ENCODE peak calls at places on chromosomes 12 and 14, in five cellular contexts. One of them, this sample, is unnamed.

GRCh38 chr12:56728139-56728861 is 3.2 kb upstream of the NACA start:
- DNase-seq in IMR-90: no peak
- DNase-seq in neuronal stem cell: no peak
- DNase-seq in mesenchymal stem cell: no peak
- DNase-seq in H1: no peak
- DNase-seq in this sample: no peak

GRCh38 chr12:46677749-46678148 is 148.0 kb downstream of the SLC38A4 start:
- DNase-seq in IMR-90: peak
- DNase-seq in neuronal stem cell: no peak
- DNase-seq in mesenchymal stem cell: peak
- DNase-seq in H1: no peak
- DNase-seq in this sample: no peak

GRCh38 chr12:21642707-21643389 is 14.8 kb downstream of the LDHB start:
- DNase-seq in IMR-90: peak
- DNase-seq in neuronal stem cell: no peak
- DNase-seq in mesenchymal stem cell: peak
- DNase-seq in H1: no peak
- DNase-seq in this sample: no peak

GRCh38 chr12:20432290-20432689 is 64.0 kb downstream of the PDE3A start:
- DNase-seq in IMR-90: no peak
- DNase-seq in neuronal stem cell: no peak
- DNase-seq in mesenchymal stem cell: no peak
- DNase-seq in H1: no peak
- DNase-seq in this sample: no peak

GRCh38 chr12:27999521-27999920 is 27.0 kb upstream of the PTHLH start:
- DNase-seq in IMR-90: peak
- DNase-seq in neuronal stem cell: no peak
- DNase-seq in mesenchymal stem cell: peak
- DNase-seq in H1: no peak
- DNase-seq in this sample: no peak

GRCh38 chr14:80669416-80669815 is 272.1 kb downstream of the CEP128 start:
- DNase-seq in IMR-90: peak
- DNase-seq in neuronal stem cell: no peak
- DNase-seq in mesenchymal stem cell: no peak
- DNase-seq in H1: no peak
- DNase-seq in this sample: no peak

GRCh38 chr12:50380761-50381325 is 15.6 kb downstream of the FAM186A start:
- DNase-seq in IMR-90: no peak
- DNase-seq in neuronal stem cell: no peak
- DNase-seq in mesenchymal stem cell: no peak
- DNase-seq in H1: peak
- DNase-seq in this sample: no peak

GRCh38 chr12:124311292-124312109 is 16.6 kb downstream of the RFLNA start:
- DNase-seq in IMR-90: no peak
- DNase-seq in neuronal stem cell: no peak
- DNase-seq in mesenchymal stem cell: no peak
- DNase-seq in H1: no peak
- DNase-seq in this sample: peak

GRCh38 chr12:27984275-27984674 is 11.7 kb upstream of the PTHLH start:
- DNase-seq in IMR-90: peak
- DNase-seq in neuronal stem cell: no peak
- DNase-seq in mesenchymal stem cell: peak
- DNase-seq in H1: no peak
- DNase-seq in this sample: no peak

GRCh38 chr12:44835641-44836379 is 40.3 kb downstream of the NELL2 start:
- DNase-seq in IMR-90: no peak
- DNase-seq in neuronal stem cell: no peak
- DNase-seq in mesenchymal stem cell: no peak
- DNase-seq in H1: no peak
- DNase-seq in this sample: no peak

GRCh38 chr14:59187802-59188460 is 536 bp upstream of the DAAM1 start:
- DNase-seq in IMR-90: no peak
- DNase-seq in neuronal stem cell: no peak
- DNase-seq in mesenchymal stem cell: no peak
- DNase-seq in H1: no peak
- DNase-seq in this sample: no peak

GRCh38 chr14:50035214-50035613 is 81.2 kb downstream of the VCPKMT start:
- DNase-seq in IMR-90: no peak
- DNase-seq in neuronal stem cell: no peak
- DNase-seq in mesenchymal stem cell: no peak
- DNase-seq in H1: no peak
- DNase-seq in this sample: no peak

GRCh38 chr12:24608637-24609285 is 340.1 kb downstream of the BCAT1 start:
- DNase-seq in IMR-90: peak
- DNase-seq in neuronal stem cell: no peak
- DNase-seq in mesenchymal stem cell: no peak
- DNase-seq in H1: no peak
- DNase-seq in this sample: no peak

GRCh38 chr12:58105225-58106119 is 164.1 kb downstream of the ATP23 start:
- DNase-seq in IMR-90: peak
- DNase-seq in neuronal stem cell: no peak
- DNase-seq in mesenchymal stem cell: peak
- DNase-seq in H1: no peak
- DNase-seq in this sample: no peak

GRCh38 chr14:93137864-93138263 is 22.1 kb upstream of the ITPK1 start:
- DNase-seq in IMR-90: peak
- DNase-seq in neuronal stem cell: no peak
- DNase-seq in mesenchymal stem cell: no peak
- DNase-seq in H1: no peak
- DNase-seq in this sample: peak

GRCh38 chr14:68998062-68998461 is 19.0 kb upstream of the ACTN1 start:
- DNase-seq in IMR-90: no peak
- DNase-seq in neuronal stem cell: no peak
- DNase-seq in mesenchymal stem cell: no peak
- DNase-seq in H1: no peak
- DNase-seq in this sample: no peak

GRCh38 chr14:27750096-27750495 is 1016.5 kb upstream of the FOXG1 start:
- DNase-seq in IMR-90: no peak
- DNase-seq in neuronal stem cell: no peak
- DNase-seq in mesenchymal stem cell: no peak
- DNase-seq in H1: no peak
- DNase-seq in this sample: no peak

GRCh38 chr12:123363743-123364531 is 710 bp downstream of the SBNO1 start:
- DNase-seq in IMR-90: no peak
- DNase-seq in neuronal stem cell: peak
- DNase-seq in mesenchymal stem cell: no peak
- DNase-seq in H1: peak
- DNase-seq in this sample: peak

GRCh38 chr12:131094831-131095805 is 141.4 kb downstream of the ADGRD1 start:
- DNase-seq in IMR-90: no peak
- DNase-seq in neuronal stem cell: no peak
- DNase-seq in mesenchymal stem cell: no peak
- DNase-seq in H1: no peak
- DNase-seq in this sample: peak

GRCh38 chr12:15631007-15631715 is 158.0 kb downstream of the EPS8 start:
- DNase-seq in IMR-90: no peak
- DNase-seq in neuronal stem cell: no peak
- DNase-seq in mesenchymal stem cell: no peak
- DNase-seq in H1: no peak
- DNase-seq in this sample: no peak

GRCh38 chr12:46693518-46693917 is 132.3 kb downstream of the SLC38A4 start:
- DNase-seq in IMR-90: no peak
- DNase-seq in neuronal stem cell: no peak
- DNase-seq in mesenchymal stem cell: no peak
- DNase-seq in H1: no peak
- DNase-seq in this sample: no peak

GRCh38 chr12:47652491-47653234 is 53.2 kb downstream of the RPAP3 start:
- DNase-seq in IMR-90: no peak
- DNase-seq in neuronal stem cell: no peak
- DNase-seq in mesenchymal stem cell: peak
- DNase-seq in H1: no peak
- DNase-seq in this sample: no peak

GRCh38 chr12:88639361-88639760 is 59.1 kb upstream of the KITLG start:
- DNase-seq in IMR-90: peak
- DNase-seq in neuronal stem cell: no peak
- DNase-seq in mesenchymal stem cell: peak
- DNase-seq in H1: no peak
- DNase-seq in this sample: no peak

GRCh38 chr14:100339757-100340453 is 16.8 kb downstream of the SLC25A47 start:
- DNase-seq in IMR-90: no peak
- DNase-seq in neuronal stem cell: no peak
- DNase-seq in mesenchymal stem cell: no peak
- DNase-seq in H1: no peak
- DNase-seq in this sample: no peak

GRCh38 chr12:1167784-1168183 is 176.8 kb downstream of the ERC1 start:
- DNase-seq in IMR-90: no peak
- DNase-seq in neuronal stem cell: no peak
- DNase-seq in mesenchymal stem cell: no peak
- DNase-seq in H1: no peak
- DNase-seq in this sample: no peak

GRCh38 chr12:1174659-1175058 is 183.6 kb downstream of the ERC1 start:
- DNase-seq in IMR-90: no peak
- DNase-seq in neuronal stem cell: no peak
- DNase-seq in mesenchymal stem cell: no peak
- DNase-seq in H1: no peak
- DNase-seq in this sample: no peak

GRCh38 chr12:1171657-1172056 is 180.6 kb downstream of the ERC1 start:
- DNase-seq in IMR-90: no peak
- DNase-seq in neuronal stem cell: peak
- DNase-seq in mesenchymal stem cell: peak
- DNase-seq in H1: no peak
- DNase-seq in this sample: no peak

GRCh38 chr12:1173806-1174617 is 183.0 kb downstream of the ERC1 start:
- DNase-seq in IMR-90: no peak
- DNase-seq in neuronal stem cell: no peak
- DNase-seq in mesenchymal stem cell: no peak
- DNase-seq in H1: no peak
- DNase-seq in this sample: no peak

DNA sequence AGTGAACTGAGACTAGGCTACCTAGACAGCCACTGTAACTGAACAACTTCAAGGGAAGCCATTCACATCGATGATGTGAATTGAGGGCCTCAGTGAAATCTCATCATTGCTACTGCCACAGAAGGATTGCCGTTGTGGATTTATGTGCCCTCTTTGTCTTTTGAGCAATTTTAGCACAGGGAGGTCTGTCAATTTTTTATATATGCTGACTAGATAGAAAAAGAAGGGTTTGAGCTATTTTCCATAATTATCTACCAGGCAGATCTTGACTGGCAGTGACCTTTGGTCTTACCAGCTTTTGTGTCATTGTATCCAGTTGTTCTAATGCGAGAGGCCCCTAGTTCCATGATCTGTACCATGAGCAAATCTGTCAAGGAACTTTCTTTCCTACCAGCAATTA is 179.4 kb downstream of the ERC1 start:
- DNase-seq in IMR-90: no peak
- DNase-seq in neuronal stem cell: no peak
- DNase-seq in mesenchymal stem cell: no peak
- DNase-seq in H1: no peak
- DNase-seq in this sample: no peak
- H3K14ac ChIP-seq in IMR-90: no peak
- H3K14ac ChIP-seq in neuronal stem cell: no peak
- H3K14ac ChIP-seq in mesenchymal stem cell: no peak
- H3K14ac ChIP-seq in H1: no peak
- H3K14ac ChIP-seq in this sample: no peak

DNA sequence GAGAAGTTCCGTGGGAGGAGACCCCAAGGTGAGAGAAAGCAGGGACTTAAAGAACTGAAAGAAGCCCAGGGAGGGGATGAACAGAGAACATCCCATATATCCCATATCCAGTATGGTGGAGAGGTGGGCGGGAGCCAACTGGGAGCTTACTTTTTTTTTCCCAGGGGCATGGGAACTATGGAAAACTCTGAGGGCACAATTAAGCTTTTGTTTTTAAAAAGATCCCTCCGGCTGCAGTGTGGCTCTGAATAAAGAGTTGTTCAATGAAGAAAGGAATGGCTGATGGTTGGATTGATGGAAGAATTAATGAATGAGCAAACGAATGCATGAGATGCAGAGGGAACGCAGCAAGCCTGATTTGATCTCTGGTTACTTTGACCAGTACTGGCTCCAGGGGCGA is 12.6 kb downstream of the NTF3 start:
- DNase-seq in IMR-90: no peak
- DNase-seq in neuronal stem cell: no peak
- DNase-seq in mesenchymal stem cell: no peak
- DNase-seq in H1: no peak
- DNase-seq in this sample: no peak
- H4K8ac ChIP-seq in IMR-90: no peak
- H4K8ac ChIP-seq in neuronal stem cell: no peak
- H4K8ac ChIP-seq in mesenchymal stem cell: no peak
- H4K8ac ChIP-seq in H1: no peak
- H4K8ac ChIP-seq in this sample: no peak

GRCh38 chr12:112967306-112967705 is 11.0 kb upstream of the OAS2 start:
- DNase-seq in IMR-90: no peak
- DNase-seq in neuronal stem cell: no peak
- DNase-seq in mesenchymal stem cell: no peak
- DNase-seq in H1: no peak
- DNase-seq in this sample: no peak

GRCh38 chr12:112970391-112970790 is 7.9 kb upstream of the OAS2 start:
- DNase-seq in IMR-90: no peak
- DNase-seq in neuronal stem cell: no peak
- DNase-seq in mesenchymal stem cell: no peak
- DNase-seq in H1: no peak
- DNase-seq in this sample: no peak

GRCh38 chr12:112971248-112971647 is 7.1 kb upstream of the OAS2 start:
- DNase-seq in IMR-90: peak
- DNase-seq in neuronal stem cell: no peak
- DNase-seq in mesenchymal stem cell: no peak
- DNase-seq in H1: no peak
- DNase-seq in this sample: no peak

GRCh38 chr12:112967858-112968257 is 10.5 kb upstream of the OAS2 start:
- DNase-seq in IMR-90: no peak
- DNase-seq in neuronal stem cell: no peak
- DNase-seq in mesenchymal stem cell: no peak
- DNase-seq in H1: no peak
- DNase-seq in this sample: no peak

DNA sequence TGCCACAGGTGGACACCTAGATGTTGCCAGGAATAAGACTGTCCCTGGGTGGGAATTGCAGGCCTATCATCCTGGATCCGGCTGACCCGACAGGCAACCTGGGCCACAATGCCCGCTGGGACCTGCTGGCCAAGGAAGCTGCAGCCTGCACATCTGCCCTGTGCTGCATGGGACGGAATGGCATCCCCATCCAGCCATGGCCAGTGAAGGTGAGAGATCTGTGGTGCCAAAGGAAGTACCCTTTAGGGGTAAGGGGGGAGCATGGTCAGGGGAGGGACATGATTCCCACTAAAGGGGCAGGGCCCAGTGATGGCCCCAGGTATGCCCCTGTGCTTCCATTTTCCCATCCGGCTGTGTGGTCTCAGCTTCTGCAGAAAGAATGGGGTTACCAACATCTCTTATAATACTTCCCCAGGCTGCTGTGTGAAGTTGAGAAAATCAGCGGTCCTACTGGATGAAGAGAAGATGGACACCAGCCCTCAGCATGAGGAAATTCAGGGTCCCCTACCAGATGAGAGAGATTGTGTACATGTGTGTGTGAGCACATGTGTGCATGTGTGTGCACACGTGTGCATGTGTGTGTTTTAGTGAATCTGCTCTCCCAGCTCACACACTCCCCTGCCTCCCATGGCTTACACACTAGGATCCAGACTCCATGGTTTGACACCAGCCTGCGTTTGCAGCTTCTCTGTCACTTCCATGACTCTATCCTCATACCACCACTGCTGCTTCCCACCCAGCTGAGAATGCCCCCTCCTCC is 8.6 kb upstream of the OAS2 start:
- DNase-seq in IMR-90: no peak
- DNase-seq in neuronal stem cell: no peak
- DNase-seq in mesenchymal stem cell: no peak
- DNase-seq in H1: no peak
- DNase-seq in this sample: no peak
- H3K14ac ChIP-seq in IMR-90: no peak
- H3K14ac ChIP-seq in neuronal stem cell: no peak
- H3K14ac ChIP-seq in mesenchymal stem cell: no peak
- H3K14ac ChIP-seq in H1: no peak
- H3K14ac ChIP-seq in this sample: no peak

GRCh38 chr12:121711925-121712461 is 559 bp upstream of the TMEM120B start:
- DNase-seq in IMR-90: no peak
- DNase-seq in neuronal stem cell: no peak
- DNase-seq in mesenchymal stem cell: no peak
- DNase-seq in H1: no peak
- DNase-seq in this sample: no peak
- H4K8ac ChIP-seq in IMR-90: peak
- H4K8ac ChIP-seq in neuronal stem cell: no peak
- H4K8ac ChIP-seq in mesenchymal stem cell: peak
- H4K8ac ChIP-seq in H1: peak
- H4K8ac ChIP-seq in this sample: no peak